ENCODE peak calls at places on chromosomes 3 and 15, in six cellular contexts. I is dorsolateral prefrontal cortex; E is activated CD8-positive, alpha-beta memory T cell treated with anti-CD3 and anti-CD28 coated beads, Interleukin-2, amount 50 U/mL, for 4 hours; V is GM23338; A is dermis blood vessel endothelial cell; U is central memory CD4-positive, alpha-beta T cell. P is an unnamed sample.

GRCh38 chr3:71069797-71070196 is 513.7 kb downstream of the FOXP1 start:
- DNase-seq in I (no peak), E (peak; percentile 76), V (peak; percentile 72), A (peak; percentile 85), U (peak; percentile 62), P (peak; percentile 82)

GRCh38 chr15:46502668-46503067 is 867.8 kb downstream of the SQOR start:
- DNase-seq in I (no peak), E (no peak), V (peak; percentile 38), A (no peak), U (no peak), P (no peak)

GRCh38 chr15:37900286-37901221 is 33.9 kb upstream of the TMCO5A start:
- DNase-seq in I (no peak), E (no peak), V (no peak), A (peak; percentile 35), U (no peak), P (peak; percentile 41)

GRCh38 chr15:49382394-49382793 is 40.6 kb upstream of the FGF7 start:
- DNase-seq in I (no peak), E (no peak), V (no peak), A (no peak), U (no peak), P (no peak)

GRCh38 chr3:113495035-113495434 is 19.9 kb downstream of the SPICE1 start:
- DNase-seq in I (no peak), E (peak; percentile 35), V (peak; percentile 56), A (peak; percentile 72), U (peak; percentile 21), P (peak; percentile 57)

GRCh38 chr3:99911433-99911832 is 93.8 kb downstream of the CMSS1 start:
- DNase-seq in I (no peak), E (no peak), V (no peak), A (no peak), U (no peak), P (no peak)

GRCh38 chr3:17044844-17045243 is 160.1 kb downstream of the PLCL2 start:
- DNase-seq in I (no peak), E (no peak), V (no peak), A (no peak), U (no peak), P (no peak)

GRCh38 chr15:34783471-34783870 is 11.9 kb downstream of the ACTC1 start:
- DNase-seq in I (no peak), E (no peak), V (no peak), A (no peak), U (no peak), P (no peak)

GRCh38 chr3:188854395-188855149 is 317.2 kb upstream of the TPRG1 start:
- DNase-seq in I (no peak), E (no peak), V (no peak), A (no peak), U (no peak), P (no peak)

GRCh38 chr3:69364354-69364753 is 21.5 kb downstream of the FRMD4B start:
- DNase-seq in I (no peak), E (no peak), V (no peak), A (no peak), U (no peak), P (peak; percentile 52)

GRCh38 chr3:180447156-180447555 is 154.8 kb upstream of the TTC14 start:
- DNase-seq in I (no peak), E (no peak), V (no peak), A (no peak), U (no peak), P (no peak)

GRCh38 chr15:39957481-39957880 is 23.6 kb downstream of the EIF2AK4 start:
- DNase-seq in I (no peak), E (no peak), V (peak; percentile 17), A (no peak), U (no peak), P (no peak)

GRCh38 chr15:92492556-92492955 is 98.9 kb downstream of the ST8SIA2 start:
- DNase-seq in I (peak; percentile 23), E (no peak), V (no peak), A (no peak), U (no peak), P (no peak)

GRCh38 chr3:23991236-23992050 is 46.4 kb downstream of the NR1D2 start:
- DNase-seq in I (no peak), E (no peak), V (no peak), A (peak; percentile 64), U (no peak), P (peak; percentile 64)

GRCh38 chr3:136982520-136983138 is 24.8 kb downstream of the IL20RB start:
- DNase-seq in I (no peak), E (no peak), V (no peak), A (no peak), U (no peak), P (no peak)

GRCh38 chr15:100711479-100712130 is 109.2 kb downstream of the ASB7 start:
- DNase-seq in I (no peak), E (no peak), V (no peak), A (no peak), U (no peak), P (no peak)

GRCh38 chr3:190840146-190840545 is 22.3 kb downstream of the GMNC start:
- DNase-seq in I (no peak), E (no peak), V (no peak), A (peak; percentile 10), U (no peak), P (peak; percentile 3)

GRCh38 chr3:185290266-185290665 is 36.4 kb upstream of the EHHADH start:
- DNase-seq in I (no peak), E (no peak), V (no peak), A (no peak), U (no peak), P (no peak)

GRCh38 chr3:145015243-145015642 is 1043.6 kb downstream of the DIPK2A start:
- DNase-seq in I (no peak), E (no peak), V (no peak), A (peak; percentile 12), U (no peak), P (peak; percentile 84)

GRCh38 chr15:55695432-55695831 is 47.5 kb downstream of the PRTG start:
- DNase-seq in I (no peak), E (no peak), V (peak; percentile 15), A (no peak), U (no peak), P (no peak)

GRCh38 chr3:52685705-52686691 is at the start of the genes GNL3 and PBRM1:
- DNase-seq in I (peak; percentile 93), E (peak; percentile 91), V (peak; percentile 96), A (peak; percentile 97), U (peak; percentile 94), P (peak; percentile 98)

GRCh38 chr15:78838480-78838879 is 27.2 kb upstream of the ADAMTS7 start:
- DNase-seq in I (peak; percentile 32), E (no peak), V (no peak), A (no peak), U (no peak), P (no peak)

GRCh38 chr3:15330031-15330596 is 2.3 kb downstream of the SH3BP5 start:
- DNase-seq in I (no peak), E (no peak), V (no peak), A (peak; percentile 51), U (no peak), P (peak; percentile 71)